ENCODE peak calls at places on chromosomes 6 and 20, in ten cellular contexts. E is activated CD4-positive, alpha-beta T cell treated with anti-CD3 and anti-CD28 coated beads for 1 hour; I is mesenteric fat pad; R is B cell; F is kidney glomerular epithelial cell; O is NCI-H2171; U is COR-L47; M is stimulated activated CD4-positive, alpha-beta T cell treated with anti-CD3 and anti-CD28 coated beads, Interleukin-1b, Interleukin-23, amount 100 ng/mL, for 48 hours; C is activated naive CD4-positive, alpha-beta T cell treated with Interleukin-2 at 50 U/mL for 16 hours; B is substantia nigra. A is an unnamed sample.

GRCh38 chr6:52598123-52598823 is 21.4 kb upstream of the TRAM2 start:
- DNase-seq in E (no peak), I (no peak), R (peak; percentile 33), F (peak; percentile 67), O (no peak), U (peak; percentile 39), M (peak; percentile 35), C (no peak), B (peak; percentile 19), A (peak; percentile 56)

GRCh38 chr6:16205377-16206144 is 32.8 kb upstream of the GMPR start:
- DNase-seq in E (no peak), I (no peak), R (peak; percentile 74), F (no peak), O (peak; percentile 26), U (peak; percentile 55), M (no peak), C (no peak), B (no peak), A (no peak)

GRCh38 chr6:134267917-134268361 is 50.0 kb downstream of the SGK1 start:
- DNase-seq in E (no peak), I (no peak), R (no peak), F (no peak), O (peak; percentile 55), U (no peak), M (no peak), C (no peak), B (peak; percentile 37), A (peak; percentile 54)

GRCh38 chr6:133170602-133171001 is 70.6 kb upstream of the EYA4 start:
- DNase-seq in E (no peak), I (no peak), R (no peak), F (no peak), O (no peak), U (no peak), M (no peak), C (no peak), B (no peak), A (peak; percentile 18)

GRCh38 chr6:56798163-56798562 is 155.5 kb upstream of the DST start:
- DNase-seq in E (no peak), I (no peak), R (no peak), F (no peak), O (no peak), U (no peak), M (no peak), C (no peak), B (no peak), A (peak; percentile 66)

GRCh38 chr6:33779305-33779704 is 9.6 kb downstream of the LEMD2 start:
- DNase-seq in E (no peak), I (no peak), R (no peak), F (no peak), O (no peak), U (no peak), M (no peak), C (no peak), B (no peak), A (no peak)

GRCh38 chr6:165487950-165488349 is 175.1 kb downstream of the PDE10A start:
- DNase-seq in E (no peak), I (no peak), R (no peak), F (no peak), O (no peak), U (no peak), M (no peak), C (no peak), B (no peak), A (no peak)

GRCh38 chr6:40358473-40359460 is 228.4 kb downstream of the LRFN2 start:
- DNase-seq in E (no peak), I (peak; percentile 67), R (no peak), F (no peak), O (no peak), U (no peak), M (no peak), C (no peak), B (no peak), A (no peak)

GRCh38 chr20:25058051-25058796 is at the start of gene ACSS1:
- DNase-seq in E (peak; percentile 59), I (no peak), R (peak; percentile 86), F (peak; percentile 21), O (peak; percentile 36), U (no peak), M (peak; percentile 69), C (peak; percentile 74), B (peak; percentile 63), A (no peak)